ENCODE peak calls at places on chromosome 15, in four cellular contexts. W is activated CD8-positive, alpha-beta T cell treated with anti-CD3 and anti-CD28 coated beads for 36 hours; L is endothelial cell; R is cardiac muscle cell. H is an unnamed sample.
A peak's percentile ranks its signal among the peaks of the same experiment; 100 is the strongest.

GRCh38 chr15:78177447-78177873 is 28.3 kb downstream of the IDH3A start:
- DNase-seq in W (peak; percentile 64), L (peak; percentile 67), R (peak; percentile 65), H (peak; percentile 58)

GRCh38 chr15:101045835-101046691 is 126.9 kb downstream of the LRRK1 start:
- DNase-seq in W (no peak), L (peak; percentile 1), R (no peak), H (no peak)

GRCh38 chr15:62392411-62392810 is 227.3 kb upstream of the C2CD4B start:
- DNase-seq in W (peak; percentile 18), L (peak; percentile 6), R (peak; percentile 19), H (peak; percentile 18)

GRCh38 chr15:74027688-74028087 is 33.2 kb downstream of the PML start:
- DNase-seq in W (no peak), L (no peak), R (no peak), H (no peak)

GRCh38 chr15:55774113-55774970 is 31.4 kb upstream of the PRTG start:
- DNase-seq in W (peak; percentile 61), L (peak; percentile 70), R (peak; percentile 58), H (peak; percentile 53)

GRCh38 chr15:55710286-55710685 is 32.7 kb downstream of the PRTG start:
- DNase-seq in W (no peak), L (no peak), R (no peak), H (no peak)

GRCh38 chr15:98649621-98649995 is 1.3 kb downstream of the IGF1R start:
- DNase-seq in W (peak; percentile 61), L (peak; percentile 38), R (peak; percentile 59), H (peak; percentile 60)

GRCh38 chr15:100802421-100803157 is 77.0 kb upstream of the ALDH1A3 start:
- DNase-seq in W (no peak), L (no peak), R (no peak), H (no peak)

GRCh38 chr15:50824507-50824906 is 59.0 kb upstream of the SPPL2A start:
- DNase-seq in W (no peak), L (no peak), R (no peak), H (no peak)

GRCh38 chr15:91793771-91794170 is 59.7 kb upstream of the SLCO3A1 start:
- DNase-seq in W (no peak), L (no peak), R (no peak), H (no peak)

GRCh38 chr15:26767169-26767670 is 5.6 kb downstream of the GABRB3 start:
- DNase-seq in W (no peak), L (peak; percentile 5), R (peak; percentile 7), H (no peak)

GRCh38 chr15:66841953-66842681 is 140.1 kb downstream of the SMAD6 start:
- DNase-seq in W (peak; percentile 36), L (peak; percentile 70), R (peak; percentile 82), H (no peak)

GRCh38 chr15:71332605-71333004 is 217.3 kb downstream of the THSD4 start:
- DNase-seq in W (no peak), L (no peak), R (no peak), H (no peak)

GRCh38 chr15:77474987-77475385 is 54.3 kb downstream of the HMG20A start:
- DNase-seq in W (no peak), L (no peak), R (no peak), H (no peak)

GRCh38 chr15:43799209-43799944 is 643 bp downstream of the SERINC4 start:
- DNase-seq in W (no peak), L (no peak), R (no peak), H (no peak)

GRCh38 chr15:85589873-85590272 is 204.9 kb downstream of the KLHL25 start:
- DNase-seq in W (no peak), L (no peak), R (no peak), H (no peak)

GRCh38 chr15:43800286-43801136 is at the start of gene HYPK:
- DNase-seq in W (peak; percentile 95), L (peak; percentile 86), R (peak; percentile 86), H (peak; percentile 81)

GRCh38 chr15:28086175-28086703 is 12.9 kb downstream of the OCA2 start:
- DNase-seq in W (peak; percentile 72), L (peak; percentile 68), R (peak; percentile 66), H (peak; percentile 86)

GRCh38 chr15:89631902-89632264 is 23.4 kb downstream of the KIF7 start:
- DNase-seq in W (no peak), L (no peak), R (no peak), H (no peak)

GRCh38 chr15:33956397-33956796 is 11.9 kb upstream of the CHRM5 start:
- DNase-seq in W (no peak), L (no peak), R (no peak), H (no peak)

GRCh38 chr15:78325092-78325843 is 14.9 kb upstream of the CRABP1 start:
- DNase-seq in W (no peak), L (no peak), R (no peak), H (no peak)

GRCh38 chr15:79208179-79208578 is 74.3 kb upstream of the ANKRD34C start:
- DNase-seq in W (no peak), L (no peak), R (no peak), H (no peak)

GRCh38 chr15:74995779-74996765 is 709 bp downstream of the SCAMP5 start:
- DNase-seq in W (no peak), L (peak; percentile 31), R (peak; percentile 24), H (no peak)

DNA sequence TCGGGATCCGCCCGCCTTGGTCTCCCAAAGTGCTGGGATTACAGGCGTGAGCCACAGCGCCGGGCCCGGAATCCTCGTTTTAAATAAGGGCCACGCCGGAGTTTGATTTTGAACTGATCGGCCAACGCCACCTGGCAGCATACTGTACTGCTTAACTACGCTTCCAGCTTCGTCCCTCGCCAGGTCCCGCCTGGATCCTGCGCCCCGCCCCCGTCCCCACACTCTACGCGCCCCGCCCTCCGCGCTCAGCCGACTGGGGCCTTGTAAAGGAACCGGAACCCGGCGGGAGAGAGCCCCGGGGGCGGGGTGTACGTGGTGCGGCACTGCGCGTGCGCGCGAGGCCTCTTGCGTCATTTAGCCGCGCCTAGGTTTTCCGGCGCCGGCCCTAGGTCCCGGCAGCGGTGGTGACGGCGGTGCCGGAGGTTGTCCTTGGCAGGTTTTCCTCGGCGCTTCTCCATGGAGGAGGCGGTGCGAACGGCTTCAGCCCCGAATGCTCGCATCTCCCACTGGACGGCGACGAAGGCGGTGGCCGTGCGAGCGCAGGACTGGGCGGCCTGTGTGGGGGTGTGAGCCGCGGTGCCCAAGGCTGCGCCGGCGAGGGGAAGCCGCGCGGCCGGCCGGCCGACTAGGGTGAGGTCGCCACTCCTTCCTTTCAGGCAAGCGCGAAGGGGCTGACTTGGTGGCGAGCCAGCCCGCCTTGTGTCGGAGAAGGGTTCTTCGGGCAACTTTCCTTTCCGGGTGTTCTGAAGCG is at the start of gene NIPA2:
- DNase-seq in W (peak; percentile 97), L (peak; percentile 99), R (peak; percentile 99), H (peak; percentile 96)
- TF ChIP-seq CTCF in W (no peak), L (no peak), R (no peak), H (no peak)

GRCh38 chr15:70096215-70096974 is 1.3 kb downstream of the TLE3 start:
- DNase-seq in W (peak; percentile 79), L (peak; percentile 67), R (peak; percentile 37), H (peak; percentile 70)
- TF ChIP-seq CTCF in W (peak; percentile 3), L (no peak), R (peak; percentile 10), H (no peak)

GRCh38 chr15:99703603-99704443 is 29.4 kb downstream of the LYSMD4 start:
- DNase-seq in W (no peak), L (peak; percentile 33), R (peak; percentile 54), H (peak; percentile 56)
- TF ChIP-seq CTCF in W (no peak), L (peak; percentile 53), R (peak; percentile 69), H (no peak)

DNA sequence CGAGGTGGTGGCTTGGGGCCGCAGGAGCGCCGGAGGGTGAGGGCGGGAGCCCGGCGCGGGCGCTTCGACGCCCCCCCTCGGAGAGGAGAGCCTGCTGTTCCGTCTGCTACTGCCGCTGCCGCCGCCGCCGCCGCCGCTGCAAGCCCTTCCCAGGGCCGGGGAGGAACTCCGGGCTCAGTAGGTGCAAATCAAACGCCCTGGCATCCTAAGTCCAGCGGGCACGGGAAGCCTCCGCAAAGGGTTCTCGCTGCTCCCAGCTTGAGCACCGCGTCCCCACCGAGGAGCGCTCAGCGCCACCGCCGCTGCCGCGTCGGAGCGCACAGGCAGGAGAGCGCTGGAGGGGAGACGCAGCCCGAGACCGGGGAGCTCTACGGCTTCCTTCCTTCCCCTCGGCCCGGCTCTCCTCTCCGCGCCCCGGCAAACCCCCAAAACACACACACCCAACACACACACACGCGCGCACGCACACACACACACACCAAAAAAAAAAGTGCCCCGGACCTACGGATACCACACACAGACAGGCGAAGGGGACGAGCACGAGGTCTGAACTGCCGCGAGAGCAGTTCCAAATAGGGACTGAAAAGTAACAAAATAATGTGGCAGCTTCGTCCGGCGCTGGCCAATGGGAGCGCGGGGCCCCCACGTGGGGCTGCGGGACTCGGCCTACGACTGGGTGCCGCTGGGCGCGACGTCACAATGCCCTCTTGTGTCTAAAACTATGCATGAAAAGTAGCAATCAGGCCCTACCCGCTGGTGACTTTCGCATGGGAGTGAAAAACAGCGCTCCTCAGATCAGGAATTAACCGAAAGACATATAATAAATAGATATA is at the start of gene TLE3:
- DNase-seq in W (peak; percentile 99), L (peak; percentile 99), R (peak; percentile 98), H (peak; percentile 100)
- TF ChIP-seq CTCF in W (peak; percentile 20), L (no peak), R (peak; percentile 44), H (no peak)

H was measured in GM20000.